ENCODE peak calls at places on chromosome 10, in four cellular contexts. H is H1, O is K562, K is HCT116. A is an unnamed sample.

GRCh38 chr10:44890721-44891550 is 20.2 kb upstream of the TMEM72 start:
- DNase-seq in K (no peak), H (no peak), O (no peak), A (no peak)

GRCh38 chr10:117519895-117520294 is 22.7 kb upstream of the EMX2 start:
- DNase-seq in K (no peak), O (no peak), H (no peak), A (no peak)

GRCh38 chr10:124296121-124296812 is 122.5 kb downstream of the OAT start:
- DNase-seq in H (no peak), K (no peak), O (no peak), A (no peak)

GRCh38 chr10:24453404-24453830 is 244.5 kb downstream of the KIAA1217 start:
- DNase-seq in H (no peak), O (no peak), K (no peak), A (no peak)

GRCh38 chr10:109187677-109188076 is 735.6 kb downstream of the XPNPEP1 start:
- DNase-seq in H (no peak), K (no peak), O (no peak), A (no peak)

GRCh38 chr10:6218692-6219493 is 16.2 kb downstream of the PFKFB3 start:
- DNase-seq in K (no peak), O (no peak), H (no peak), A (no peak)

GRCh38 chr10:106705576-106706526 is 458.7 kb downstream of the SORCS1 start:
- DNase-seq in H (peak; percentile 36), O (peak; percentile 32), K (peak; percentile 10), A (no peak)

GRCh38 chr10:79401015-79401921 is 44.2 kb downstream of the ZCCHC24 start:
- DNase-seq in H (no peak), K (no peak), O (no peak), A (no peak)

GRCh38 chr10:33211123-33211878 is 123.2 kb downstream of the NRP1 start:
- DNase-seq in O (no peak), K (no peak), H (no peak), A (no peak)

GRCh38 chr10:79929409-79929904 is 19.4 kb downstream of the SFTPD start:
- DNase-seq in O (peak; percentile 90), K (peak; percentile 62), H (peak; percentile 68), A (no peak)

GRCh38 chr10:59383436-59383835 is 21.1 kb upstream of the FAM13C start:
- DNase-seq in O (no peak), H (no peak), K (no peak), A (no peak)

GRCh38 chr10:103193820-103194529 is 903 bp upstream of the NT5C2 start:
- DNase-seq in H (no peak), K (peak; percentile 47), O (no peak), A (peak; percentile 44)

GRCh38 chr10:100730739-100731602 is 14.4 kb upstream of the PAX2 start:
- DNase-seq in K (no peak), H (no peak), O (no peak), A (peak; percentile 40)

GRCh38 chr10:112526130-112526529 is 79.1 kb downstream of the VTI1A start:
- DNase-seq in K (no peak), O (no peak), H (no peak), A (no peak)

GRCh38 chr10:128030498-128031072 is 95.6 kb downstream of the MKI67 start:
- DNase-seq in K (no peak), O (no peak), H (no peak), A (no peak)
- TF ChIP-seq CEBPB in K (no peak), O (no peak), H (no peak), A (no peak)

DNA sequence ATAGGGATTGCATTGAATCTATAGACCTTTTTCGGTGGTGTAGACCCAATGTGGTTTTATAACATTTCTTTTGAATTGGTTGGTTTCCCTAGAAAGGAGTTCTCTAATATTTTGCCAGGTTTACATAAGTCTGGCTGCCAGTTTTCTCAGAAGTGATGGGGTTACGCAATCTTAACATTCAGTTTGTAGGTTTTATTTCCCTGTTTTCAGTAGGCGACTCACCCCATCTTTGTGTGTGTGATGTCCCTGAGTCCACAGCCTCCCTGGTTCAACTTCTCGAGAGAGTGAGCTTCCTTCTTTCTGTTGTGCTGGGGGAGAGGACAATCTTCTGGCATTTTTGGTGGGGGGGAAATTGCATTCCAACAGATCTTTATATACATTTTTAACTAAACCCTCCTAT is 9.6 kb upstream of the KIF5B start:
- DNase-seq in O (no peak), K (no peak), H (no peak), A (no peak)
- TF ChIP-seq EGR1 in O (no peak), K (no peak), H (no peak), A (no peak)

GRCh38 chr10:10975647-10976046 is 42.0 kb upstream of the CELF2 start:
- DNase-seq in O (no peak), H (no peak), K (no peak), A (no peak)
- TF ChIP-seq CEBPB in O (no peak), H (no peak), K (no peak), A (no peak)

DNA sequence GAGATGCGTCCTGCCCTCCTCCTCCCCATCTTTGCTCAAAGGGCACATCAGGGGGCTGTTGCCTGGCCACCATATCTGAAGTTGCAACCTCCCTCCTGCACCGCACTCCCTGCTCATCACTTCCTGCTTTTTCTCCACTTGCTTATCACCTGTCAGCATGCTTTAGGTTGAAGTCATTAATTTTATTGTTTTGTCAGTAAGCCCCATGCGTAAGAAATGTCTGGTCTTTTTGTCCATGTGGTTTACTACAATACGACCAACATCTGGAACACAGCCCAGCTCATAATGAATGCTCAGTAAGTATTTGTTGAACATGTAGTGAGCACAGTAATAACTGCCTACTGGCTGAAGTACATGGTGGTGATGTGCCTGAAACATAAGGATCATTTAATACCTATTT is 71.6 kb upstream of the GJD4 start:
- DNase-seq in H (no peak), O (no peak), K (no peak), A (no peak)
- TF ChIP-seq EGR1 in H (no peak), O (no peak), K (no peak), A (no peak)

DNA sequence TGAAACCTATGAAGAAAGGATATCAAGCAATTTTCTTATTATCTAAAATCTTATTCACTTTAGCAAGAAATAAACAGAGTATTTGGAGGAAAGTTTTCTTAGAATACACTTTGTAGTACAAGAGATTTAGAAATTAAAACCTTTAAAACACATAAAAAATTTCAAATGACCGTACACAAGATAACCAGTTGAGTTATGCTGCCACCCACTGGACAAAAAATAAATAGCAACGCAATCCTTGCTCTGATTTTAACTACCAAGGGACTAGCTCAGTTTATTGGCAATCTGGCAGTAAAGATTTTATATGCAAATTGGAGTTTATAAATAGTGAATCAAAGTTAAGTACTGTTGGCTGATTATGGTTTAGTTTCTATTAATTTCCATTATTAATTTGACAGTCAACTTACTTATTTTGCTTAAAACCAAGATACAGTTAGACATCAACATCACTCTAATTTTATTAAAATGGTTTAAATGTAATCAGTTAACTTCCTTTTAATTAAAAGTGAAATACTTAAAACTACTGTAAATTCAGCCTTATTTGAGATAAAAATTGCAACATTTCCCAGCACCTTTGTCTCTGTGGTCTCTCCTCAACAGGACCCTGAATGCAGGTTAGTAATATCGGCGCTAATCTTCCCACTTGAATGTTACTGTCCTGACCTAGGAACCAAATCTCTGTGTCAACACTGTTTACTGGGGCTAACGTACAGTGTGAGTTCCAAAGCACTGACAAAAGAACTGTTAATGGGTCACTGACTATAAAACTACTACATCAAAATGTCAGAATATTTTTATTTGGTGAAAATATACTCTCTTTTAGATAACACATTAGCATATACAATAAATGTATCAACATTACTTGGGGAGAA is 33.5 kb downstream of the CACUL1 start:
- DNase-seq in H (no peak), K (peak; percentile 50), O (peak; percentile 32), A (no peak)
- TF ChIP-seq CEBPB in H (no peak), K (no peak), O (no peak), A (no peak)

GRCh38 chr10:48976208-48976607 is 36.6 kb upstream of the LRRC18 start:
- DNase-seq in O (peak; percentile 32), H (no peak), K (peak; percentile 18), A (no peak)
- TF ChIP-seq EGR1 in O (no peak), H (no peak), K (no peak), A (no peak)

A was measured in GM12878.